ENCODE peak calls at places on chromosomes 12 and 14, in five cellular contexts. S, I, E, C and A are unnamed samples.

GRCh38 chr12:92297932-92298681 is 152.5 kb upstream of the BTG1 start:
- DNase-seq in C (no peak), S (no peak), E (peak), I (no peak), A (no peak)

GRCh38 chr14:65382586-65382985 is 29.9 kb upstream of the FUT8 start:
- DNase-seq in S (no peak), I (no peak), C (no peak), E (no peak), A (no peak)

GRCh38 chr14:21263284-21264024 is 5.8 kb downstream of the HNRNPC start:
- DNase-seq in S (no peak), C (no peak), I (no peak), E (peak), A (no peak)

GRCh38 chr14:86541969-86542368 is 1012.0 kb downstream of the FLRT2 start:
- DNase-seq in C (no peak), I (no peak), E (no peak), S (no peak), A (no peak)

GRCh38 chr12:120019942-120020341 is 30.9 kb downstream of the BICDL1 start:
- DNase-seq in S (no peak), I (no peak), E (no peak), C (no peak), A (no peak)

GRCh38 chr14:51962678-51963077 is 26.7 kb upstream of the RTRAF start:
- DNase-seq in E (no peak), I (no peak), C (no peak), S (no peak), A (no peak)

GRCh38 chr12:49020441-49020840 is 1.9 kb upstream of the PRKAG1 start:
- DNase-seq in C (no peak), I (no peak), S (no peak), E (no peak), A (no peak)

GRCh38 chr12:124686001-124686884 is 118.8 kb upstream of the NCOR2 start:
- DNase-seq in I (no peak), C (no peak), S (no peak), E (peak), A (no peak)

GRCh38 chr12:52385226-52385702 is at the start of gene KRT84:
- DNase-seq in I (no peak), S (no peak), E (no peak), C (no peak), A (no peak)

GRCh38 chr14:104957146-104958113 is 20.7 kb downstream of the AHNAK2 start:
- DNase-seq in E (no peak), C (no peak), S (no peak), I (no peak), A (no peak)

GRCh38 chr12:21527451-21528180 is 1.5 kb downstream of the SPX start:
- DNase-seq in S (no peak), I (peak), C (peak), E (peak), A (peak)

GRCh38 chr12:38691164-38691563 is 214.2 kb downstream of the CPNE8 start:
- DNase-seq in S (no peak), I (no peak), E (no peak), C (no peak), A (no peak)

GRCh38 chr12:105492591-105492990 is 162.1 kb downstream of the C12orf75 start:
- DNase-seq in S (no peak), C (no peak), E (no peak), I (no peak), A (no peak)

GRCh38 chr12:31035226-31035625 is 38.4 kb upstream of the DDX11 start:
- DNase-seq in I (no peak), S (no peak), E (peak), C (no peak), A (no peak)

GRCh38 chr14:88422919-88423318 is 37.5 kb downstream of the SPATA7 start:
- DNase-seq in I (no peak), S (no peak), C (no peak), E (peak), A (no peak)

GRCh38 chr12:19739195-19739776 is 300.0 kb downstream of the AEBP2 start:
- DNase-seq in S (no peak), E (peak), I (no peak), C (no peak), A (no peak)

GRCh38 chr14:50347521-50347920 is 35.4 kb downstream of the DMAC2L start:
- DNase-seq in I (no peak), E (peak), C (no peak), S (no peak), A (no peak)

GRCh38 chr14:104634886-104635570 is 30.5 kb upstream of the TMEM179 start:
- DNase-seq in C (no peak), I (no peak), S (no peak), E (no peak), A (no peak)

GRCh38 chr12:60278209-60278608 is 682.4 kb downstream of the SLC16A7 start:
- DNase-seq in S (no peak), C (no peak), E (no peak), I (no peak), A (no peak)

GRCh38 chr12:114691810-114692557 is 8.0 kb upstream of the TBX3 start:
- DNase-seq in I (no peak), C (no peak), E (no peak), S (no peak), A (no peak)

GRCh38 chr14:104346608-104347007 is 208.2 kb downstream of the KIF26A start:
- DNase-seq in C (no peak), I (no peak), S (no peak), E (no peak), A (no peak)

GRCh38 chr12:119758236-119758635 is 90.3 kb downstream of the PRKAB1 start:
- DNase-seq in C (no peak), S (no peak), E (no peak), I (no peak), A (no peak)

GRCh38 chr12:130838284-130838950 is 633 bp downstream of the STX2 start:
- DNase-seq in C (peak), I (no peak), S (no peak), E (no peak), A (peak)

GRCh38 chr12:82942963-82943362 is 256.3 kb downstream of the TMTC2 start:
- DNase-seq in I (no peak), E (no peak), S (no peak), C (no peak), A (no peak)

GRCh38 chr12:120078868-120079267 is 37.7 kb downstream of the RAB35 start:
- DNase-seq in E (no peak), C (no peak), I (no peak), S (no peak), A (no peak)

GRCh38 chr12:9864913-9865675 is 4.1 kb downstream of the CLEC2B start:
- DNase-seq in I (no peak), S (no peak), E (no peak), C (no peak), A (no peak)

GRCh38 chr12:54373619-54374554 is 9.6 kb upstream of the GPR84 start:
- DNase-seq in S (no peak), E (no peak), I (no peak), C (no peak), A (no peak)

GRCh38 chr12:27463826-27464554 is 17.5 kb downstream of the SMCO2 start:
- DNase-seq in S (no peak), I (no peak), C (no peak), E (peak), A (no peak)

GRCh38 chr14:73943083-73943482 is 6.8 kb downstream of the FAM161B start:
- DNase-seq in S (peak), C (no peak), I (no peak), E (peak), A (no peak)

GRCh38 chr12:449203-449602 is 10.5 kb upstream of the B4GALNT3 start:
- DNase-seq in S (no peak), C (no peak), I (no peak), E (no peak), A (no peak)

GRCh38 chr14:22614240-22614799 is 16.2 kb downstream of the ABHD4 start:
- DNase-seq in S (no peak), I (no peak), C (no peak), E (peak), A (no peak)

GRCh38 chr12:113422929-113423669 is 919 bp downstream of the SDSL start:
- DNase-seq in S (no peak), I (no peak), C (no peak), E (no peak), A (no peak)

GRCh38 chr14:59511916-59512530 is 27.7 kb downstream of the JKAMP start:
- DNase-seq in S (no peak), C (no peak), E (no peak), I (no peak), A (no peak)

GRCh38 chr14:81767266-81767987 is 233.8 kb upstream of the SEL1L start:
- DNase-seq in E (no peak), S (no peak), C (no peak), I (no peak), A (no peak)